ENCODE peak calls at places on chromosomes 6 and 20, in seven cellular contexts. F is activated naive CD4-positive, alpha-beta T cell treated with Interleukin-2 at 50 U/mL for 16 hours; T is NCI-H1048; B is glomerular endothelial cell; P is HEK293T; N is HFFc6; L is EL. X is an unnamed sample.

GRCh38 chr6:94478178-94479140 is 1059.1 kb upstream of the EPHA7 start:
- DNase-seq in P (no peak), L (no peak), F (no peak), N (no peak), T (no peak), B (no peak), X (no peak)

GRCh38 chr20:21303872-21304586 is 898 bp downstream of the XRN2 start:
- DNase-seq in B (no peak), F (no peak), N (no peak), P (no peak), T (no peak), L (no peak), X (no peak)

GRCh38 chr6:130282234-130282995 is 59.7 kb upstream of the SAMD3 start:
- DNase-seq in P (peak), T (no peak), N (peak), B (no peak), F (no peak), L (peak), X (no peak)

GRCh38 chr6:91317247-91317646 is 730.4 kb upstream of the MAP3K7 start:
- DNase-seq in P (no peak), B (no peak), N (no peak), T (peak), L (no peak), F (no peak), X (no peak)

GRCh38 chr6:129416337-129416990 is 293.5 kb downstream of the ARHGAP18 start:
- DNase-seq in L (no peak), P (no peak), B (no peak), F (no peak), T (no peak), N (no peak), X (no peak)

GRCh38 chr20:61895016-61895415 is 170.7 kb downstream of the TAF4 start:
- DNase-seq in N (no peak), B (no peak), P (no peak), T (no peak), F (no peak), L (no peak), X (no peak)

GRCh38 chr6:109229536-109229935 is 134.2 kb downstream of the CEP57L1 start:
- DNase-seq in B (no peak), T (no peak), N (peak), F (no peak), L (no peak), P (no peak), X (no peak)

GRCh38 chr6:157094038-157094437 is 229.3 kb downstream of the TMEM242 start:
- DNase-seq in L (no peak), N (no peak), T (no peak), B (no peak), F (no peak), P (no peak), X (no peak)

GRCh38 chr20:58524814-58525213 is 9.6 kb upstream of the APCDD1L start:
- DNase-seq in P (no peak), T (no peak), N (peak), F (no peak), B (no peak), L (peak), X (no peak)

GRCh38 chr6:3607599-3607998 is 143.9 kb downstream of the PXDC1 start:
- DNase-seq in B (no peak), L (no peak), F (no peak), T (no peak), P (no peak), N (no peak), X (no peak)

GRCh38 chr20:35478804-35479472 is 23.5 kb downstream of the CEP250 start:
- DNase-seq in P (peak), B (no peak), L (no peak), N (no peak), F (no peak), T (no peak), X (peak)

GRCh38 chr6:111850288-111850937 is 22.8 kb downstream of the FYN start:
- DNase-seq in P (no peak), N (no peak), B (no peak), L (no peak), T (no peak), F (no peak), X (no peak)

GRCh38 chr6:140078552-140079126 is 704.2 kb upstream of the CITED2 start:
- DNase-seq in T (no peak), B (no peak), P (no peak), L (peak), N (peak), F (no peak), X (no peak)

GRCh38 chr20:13220857-13221297 is at the start of gene ISM1:
- DNase-seq in L (no peak), F (peak), B (no peak), T (no peak), N (no peak), P (peak), X (no peak)

X was measured in iPS DF 6.9.